ENCODE peak calls at places on chromosomes 5 and 9, in six cellular contexts. One of them, this sample, is unnamed. For H3K27me3 and H3K4me1, the result is how much of the 10 kb centered on the place peaks cover.

GRCh38 chr5:153960269-153961215 is 78.2 kb downstream of the FAM114A2 start:
- DNase-seq in H1: no peak
- DNase-seq in sigmoid colon: no peak
- DNase-seq in SK-N-SH: no peak
- DNase-seq in stomach: no peak
- DNase-seq in HepG2: no peak
- DNase-seq in this sample: no peak

GRCh38 chr5:73783823-73784222 is 157.8 kb downstream of the ARHGEF28 start:
- DNase-seq in HepG2: peak
- DNase-seq in sigmoid colon: no peak
- DNase-seq in H1: no peak
- DNase-seq in stomach: no peak
- DNase-seq in SK-N-SH: no peak
- DNase-seq in this sample: no peak

GRCh38 chr9:120928720-120929389 is 2.3 kb upstream of the TRAF1 start:
- DNase-seq in HepG2: peak
- DNase-seq in stomach: peak
- DNase-seq in sigmoid colon: peak
- DNase-seq in SK-N-SH: peak
- DNase-seq in H1: peak
- DNase-seq in this sample: peak

GRCh38 chr5:112417931-112418358 is 1.1 kb downstream of the EPB41L4A start:
- DNase-seq in H1: no peak
- DNase-seq in sigmoid colon: no peak
- DNase-seq in HepG2: no peak
- DNase-seq in stomach: peak
- DNase-seq in SK-N-SH: peak
- DNase-seq in this sample: no peak

GRCh38 chr5:181221105-181221791 is 1.8 kb upstream of the TRIM41 start:
- DNase-seq in HepG2: no peak
- DNase-seq in H1: no peak
- DNase-seq in stomach: no peak
- DNase-seq in SK-N-SH: no peak
- DNase-seq in sigmoid colon: no peak
- DNase-seq in this sample: no peak

GRCh38 chr5:174423538-174423937 is 300.8 kb upstream of the MSX2 start:
- DNase-seq in sigmoid colon: no peak
- DNase-seq in H1: no peak
- DNase-seq in SK-N-SH: no peak
- DNase-seq in stomach: no peak
- DNase-seq in HepG2: no peak
- DNase-seq in this sample: no peak

GRCh38 chr5:34474573-34475021 is 181.5 kb upstream of the RAI14 start:
- DNase-seq in SK-N-SH: peak
- DNase-seq in stomach: no peak
- DNase-seq in sigmoid colon: no peak
- DNase-seq in HepG2: peak
- DNase-seq in H1: no peak
- DNase-seq in this sample: peak

GRCh38 chr9:107782381-107782780 is 292.8 kb upstream of the KLF4 start:
- DNase-seq in H1: no peak
- DNase-seq in SK-N-SH: no peak
- DNase-seq in sigmoid colon: no peak
- DNase-seq in stomach: no peak
- DNase-seq in HepG2: no peak
- DNase-seq in this sample: no peak

GRCh38 chr5:81315336-81315735 is 13.9 kb downstream of the ZCCHC9 start:
- DNase-seq in SK-N-SH: no peak
- DNase-seq in H1: no peak
- DNase-seq in stomach: no peak
- DNase-seq in sigmoid colon: no peak
- DNase-seq in HepG2: no peak
- DNase-seq in this sample: no peak

GRCh38 chr5:157965989-157966388 is 107.0 kb upstream of the CLINT1 start:
- DNase-seq in HepG2: no peak
- DNase-seq in sigmoid colon: no peak
- DNase-seq in stomach: no peak
- DNase-seq in H1: no peak
- DNase-seq in SK-N-SH: no peak
- DNase-seq in this sample: no peak

GRCh38 chr5:32837211-32837610 is 126.1 kb downstream of the NPR3 start:
- DNase-seq in sigmoid colon: no peak
- DNase-seq in SK-N-SH: no peak
- DNase-seq in H1: no peak
- DNase-seq in HepG2: no peak
- DNase-seq in stomach: no peak
- DNase-seq in this sample: no peak

GRCh38 chr5:81172710-81173109 is 60.4 kb upstream of the CKMT2 start:
- DNase-seq in H1: no peak
- DNase-seq in SK-N-SH: no peak
- DNase-seq in HepG2: no peak
- DNase-seq in sigmoid colon: no peak
- DNase-seq in stomach: no peak
- DNase-seq in this sample: no peak

GRCh38 chr9:119071636-119072035 is 297.6 kb downstream of the BRINP1 start:
- DNase-seq in SK-N-SH: no peak
- DNase-seq in sigmoid colon: no peak
- DNase-seq in stomach: no peak
- DNase-seq in HepG2: no peak
- DNase-seq in H1: no peak
- DNase-seq in this sample: no peak

GRCh38 chr9:36847781-36848673 is 186.0 kb downstream of the PAX5 start:
- DNase-seq in SK-N-SH: no peak
- DNase-seq in HepG2: no peak
- DNase-seq in sigmoid colon: no peak
- DNase-seq in stomach: no peak
- DNase-seq in H1: no peak
- DNase-seq in this sample: no peak

GRCh38 chr9:92671323-92671722 is 1.4 kb upstream of the IPPK start:
- DNase-seq in stomach: no peak
- DNase-seq in SK-N-SH: no peak
- DNase-seq in H1: no peak
- DNase-seq in sigmoid colon: no peak
- DNase-seq in HepG2: peak
- DNase-seq in this sample: peak

GRCh38 chr5:125190232-125191051 is 444.0 kb upstream of the ZNF608 start:
- DNase-seq in stomach: no peak
- DNase-seq in H1: no peak
- DNase-seq in SK-N-SH: peak
- DNase-seq in HepG2: no peak
- DNase-seq in sigmoid colon: no peak
- DNase-seq in this sample: no peak

GRCh38 chr9:94717656-94718225 is 8.8 kb upstream of the AOPEP start:
- DNase-seq in SK-N-SH: no peak
- DNase-seq in sigmoid colon: no peak
- DNase-seq in HepG2: no peak
- DNase-seq in stomach: no peak
- DNase-seq in H1: no peak
- DNase-seq in this sample: no peak

GRCh38 chr5:91443028-91443427 is 59.9 kb upstream of the ARRDC3 start:
- DNase-seq in stomach: no peak
- DNase-seq in H1: no peak
- DNase-seq in HepG2: no peak
- DNase-seq in SK-N-SH: no peak
- DNase-seq in sigmoid colon: no peak
- DNase-seq in this sample: no peak

GRCh38 chr5:138597660-138598400 is 22.6 kb upstream of the HSPA9 start:
- DNase-seq in SK-N-SH: no peak
- DNase-seq in HepG2: no peak
- DNase-seq in stomach: no peak
- DNase-seq in H1: no peak
- DNase-seq in sigmoid colon: peak
- DNase-seq in this sample: no peak

GRCh38 chr5:85604378-85604777 is 1013.4 kb upstream of the COX7C start:
- DNase-seq in SK-N-SH: no peak
- DNase-seq in HepG2: no peak
- DNase-seq in H1: no peak
- DNase-seq in stomach: no peak
- DNase-seq in sigmoid colon: no peak
- DNase-seq in this sample: no peak

GRCh38 chr9:125142560-125143376 is 560 bp downstream of the SCAI start:
- DNase-seq in H1: peak
- DNase-seq in stomach: no peak
- DNase-seq in sigmoid colon: peak
- DNase-seq in SK-N-SH: no peak
- DNase-seq in HepG2: no peak
- DNase-seq in this sample: no peak

GRCh38 chr5:132907161-132907560 is 33.7 kb downstream of the LEAP2 start:
- DNase-seq in stomach: no peak
- DNase-seq in sigmoid colon: no peak
- DNase-seq in HepG2: no peak
- DNase-seq in H1: no peak
- DNase-seq in SK-N-SH: no peak
- DNase-seq in this sample: no peak

GRCh38 chr9:118938581-118938980 is 430.7 kb downstream of the BRINP1 start:
- DNase-seq in H1: no peak
- DNase-seq in sigmoid colon: no peak
- DNase-seq in HepG2: no peak
- DNase-seq in SK-N-SH: no peak
- DNase-seq in stomach: no peak
- DNase-seq in this sample: no peak

GRCh38 chr5:39801306-39801705 is 376.5 kb upstream of the DAB2 start:
- DNase-seq in sigmoid colon: no peak
- DNase-seq in stomach: no peak
- DNase-seq in HepG2: no peak
- DNase-seq in H1: no peak
- DNase-seq in SK-N-SH: no peak
- DNase-seq in this sample: no peak

GRCh38 chr5:154298060-154298459 is 107.5 kb downstream of the GALNT10 start:
- DNase-seq in HepG2: no peak
- DNase-seq in H1: no peak
- DNase-seq in sigmoid colon: no peak
- DNase-seq in SK-N-SH: no peak
- DNase-seq in stomach: no peak
- DNase-seq in this sample: no peak

GRCh38 chr5:110414360-110414759 is 312.1 kb downstream of the TMEM232 start:
- DNase-seq in stomach: no peak
- DNase-seq in sigmoid colon: no peak
- DNase-seq in HepG2: peak
- DNase-seq in SK-N-SH: no peak
- DNase-seq in H1: no peak
- DNase-seq in this sample: no peak

GRCh38 chr9:6426117-6426516 is 13.1 kb downstream of the UHRF2 start:
- DNase-seq in HepG2: no peak
- DNase-seq in stomach: no peak
- DNase-seq in H1: no peak
- DNase-seq in sigmoid colon: no peak
- DNase-seq in SK-N-SH: no peak
- DNase-seq in this sample: no peak

GRCh38 chr5:150164211-150164610 is 2.4 kb upstream of the CDX1 start:
- DNase-seq in stomach: no peak
- DNase-seq in sigmoid colon: no peak
- DNase-seq in H1: no peak
- DNase-seq in HepG2: no peak
- DNase-seq in SK-N-SH: no peak
- DNase-seq in this sample: no peak

GRCh38 chr5:99715921-99716320 is 787.1 kb upstream of the CHD1 start:
- DNase-seq in HepG2: no peak
- DNase-seq in sigmoid colon: no peak
- DNase-seq in H1: no peak
- DNase-seq in stomach: no peak
- DNase-seq in SK-N-SH: no peak
- DNase-seq in this sample: no peak

DNA sequence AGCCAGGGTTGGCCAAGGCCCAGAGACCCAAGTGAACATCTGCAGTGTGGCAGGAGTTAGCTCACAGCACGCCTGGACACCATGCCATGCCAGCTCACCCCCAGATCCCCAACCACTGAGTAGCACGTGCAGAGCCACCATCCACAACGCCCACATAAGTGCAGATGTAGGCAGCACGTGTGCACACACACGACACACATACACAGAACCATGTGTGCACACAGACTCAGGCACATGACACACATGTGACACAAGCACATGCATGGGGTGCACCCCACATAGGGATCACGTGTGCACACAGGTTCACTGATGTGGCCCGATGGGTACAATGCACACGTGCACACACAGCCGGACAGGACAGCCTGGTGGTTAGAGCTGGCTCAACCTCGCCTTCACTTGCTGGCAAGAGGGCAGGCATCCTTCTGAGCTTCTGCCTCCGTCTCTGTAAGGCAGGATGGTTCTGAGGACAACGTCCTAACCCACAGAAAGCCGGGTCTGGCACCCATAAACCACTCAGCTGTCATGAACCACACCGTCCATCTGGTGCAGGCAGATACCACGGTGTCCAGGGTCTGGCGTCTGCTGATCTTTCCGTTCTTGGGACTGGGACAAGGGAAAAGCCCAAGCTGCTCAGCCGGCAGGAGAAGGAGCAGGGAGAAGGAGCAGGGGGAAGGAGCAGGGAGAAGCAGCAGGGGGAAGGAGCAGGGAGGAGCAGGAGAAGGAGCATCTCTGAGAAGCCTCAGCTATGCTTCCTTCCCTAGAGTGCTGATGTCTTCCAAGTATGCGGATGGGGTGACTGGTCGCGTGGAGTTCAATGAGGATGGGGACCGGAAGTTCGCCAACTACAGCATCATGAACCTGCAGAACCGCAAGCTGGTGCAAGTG is 12.0 kb downstream of the LRRC26 start:
- DNase-seq in HepG2: no peak
- DNase-seq in sigmoid colon: no peak
- DNase-seq in H1: no peak
- DNase-seq in stomach: no peak
- DNase-seq in SK-N-SH: no peak
- DNase-seq in this sample: no peak
- H3K27me3 ChIP-seq in HepG2: under half
- H3K27me3 ChIP-seq in sigmoid colon: half or more
- H3K27me3 ChIP-seq in H1: half or more
- H3K27me3 ChIP-seq in stomach: half or more
- H3K27me3 ChIP-seq in SK-N-SH: under half
- H3K27me3 ChIP-seq in this sample: half or more

GRCh38 chr9:134688231-134688630 is 46.6 kb downstream of the COL5A1 start:
- DNase-seq in sigmoid colon: peak
- DNase-seq in H1: no peak
- DNase-seq in SK-N-SH: no peak
- DNase-seq in HepG2: no peak
- DNase-seq in stomach: no peak
- DNase-seq in this sample: no peak
- TF ChIP-seq EP300 in sigmoid colon: no peak
- TF ChIP-seq EP300 in H1: no peak
- TF ChIP-seq EP300 in SK-N-SH: no peak
- TF ChIP-seq EP300 in HepG2: no peak
- TF ChIP-seq EP300 in stomach: no peak
- TF ChIP-seq EP300 in this sample: no peak

GRCh38 chr5:1008451-1009358 is at the start of gene NKD2:
- DNase-seq in H1: peak
- DNase-seq in sigmoid colon: peak
- DNase-seq in stomach: peak
- DNase-seq in SK-N-SH: peak
- DNase-seq in HepG2: no peak
- DNase-seq in this sample: no peak
- H3K4me1 ChIP-seq in H1: under half
- H3K4me1 ChIP-seq in sigmoid colon: under half
- H3K4me1 ChIP-seq in stomach: half or more
- H3K4me1 ChIP-seq in SK-N-SH: under half
- H3K4me1 ChIP-seq in HepG2: half or more
- H3K4me1 ChIP-seq in this sample: under half

GRCh38 chr9:136277746-136278145 is 26.1 kb downstream of the CCDC187 start:
- DNase-seq in H1: no peak
- DNase-seq in stomach: no peak
- DNase-seq in SK-N-SH: no peak
- DNase-seq in HepG2: no peak
- DNase-seq in sigmoid colon: no peak
- DNase-seq in this sample: no peak
- H3K27me3 ChIP-seq in H1: under half
- H3K27me3 ChIP-seq in stomach: under half
- H3K27me3 ChIP-seq in SK-N-SH: under half
- H3K27me3 ChIP-seq in HepG2: under half
- H3K27me3 ChIP-seq in sigmoid colon: under half
- H3K27me3 ChIP-seq in this sample: half or more